ENCODE peak calls at places on chromosomes 1 and 21, in six cellular contexts. E is H1, Q is A549, M is tibial nerve, L is sigmoid colon, C is stomach. A is an unnamed sample.

GRCh38 chr1:3905266-3905952 is 5.3 kb upstream of the C1orf174 start:
- DNase-seq in C (no peak), Q (no peak), L (peak), M (no peak), E (no peak), A (no peak)

GRCh38 chr1:168734271-168734670 is 5.3 kb upstream of the DPT start:
- DNase-seq in L (peak), Q (no peak), E (no peak), M (no peak), C (no peak), A (no peak)

GRCh38 chr1:32470991-32471694 is 6.3 kb downstream of the ZBTB8B start:
- DNase-seq in E (peak), L (no peak), M (no peak), Q (no peak), C (no peak), A (no peak)

GRCh38 chr1:15323351-15323988 is 76.4 kb downstream of the FHAD1 start:
- DNase-seq in L (peak), C (peak), E (peak), Q (peak), M (peak), A (no peak)

GRCh38 chr21:42609806-42610205 is 43.6 kb upstream of the PDE9A start:
- DNase-seq in E (no peak), L (no peak), Q (no peak), C (no peak), M (no peak), A (no peak)

GRCh38 chr1:42734201-42735035 is 5.6 kb downstream of the CLDN19 start:
- DNase-seq in C (no peak), E (no peak), L (no peak), M (no peak), Q (no peak), A (no peak)

GRCh38 chr1:45721207-45721606 is 29.2 kb downstream of the IPP start:
- DNase-seq in M (no peak), C (no peak), Q (no peak), L (no peak), E (no peak), A (no peak)

GRCh38 chr1:44637590-44638411 is 36.5 kb downstream of the TMEM53 start:
- DNase-seq in Q (no peak), M (no peak), E (no peak), C (no peak), L (no peak), A (no peak)

GRCh38 chr21:21268885-21269284 is 270.7 kb downstream of the NCAM2 start:
- DNase-seq in Q (no peak), C (no peak), M (no peak), L (no peak), E (no peak), A (no peak)

GRCh38 chr1:1921901-1922753 is 3.0 kb upstream of the TMEM52 start:
- DNase-seq in L (peak), Q (no peak), C (no peak), E (no peak), M (no peak), A (no peak)

GRCh38 chr1:162040657-162041056 is 17.0 kb upstream of the OLFML2B start:
- DNase-seq in M (no peak), Q (peak), C (no peak), E (no peak), L (no peak), A (no peak)

GRCh38 chr21:45264146-45264918 is 23.4 kb downstream of the POFUT2 start:
- DNase-seq in L (peak), C (peak), E (no peak), Q (no peak), M (no peak), A (no peak)

GRCh38 chr1:234579967-234580366 is 30.0 kb downstream of the IRF2BP2 start:
- DNase-seq in L (no peak), E (no peak), Q (peak), M (no peak), C (no peak), A (no peak)
- TF ChIP-seq CTCF in L (peak), E (no peak), Q (peak), M (no peak), C (peak), A (peak)

DNA sequence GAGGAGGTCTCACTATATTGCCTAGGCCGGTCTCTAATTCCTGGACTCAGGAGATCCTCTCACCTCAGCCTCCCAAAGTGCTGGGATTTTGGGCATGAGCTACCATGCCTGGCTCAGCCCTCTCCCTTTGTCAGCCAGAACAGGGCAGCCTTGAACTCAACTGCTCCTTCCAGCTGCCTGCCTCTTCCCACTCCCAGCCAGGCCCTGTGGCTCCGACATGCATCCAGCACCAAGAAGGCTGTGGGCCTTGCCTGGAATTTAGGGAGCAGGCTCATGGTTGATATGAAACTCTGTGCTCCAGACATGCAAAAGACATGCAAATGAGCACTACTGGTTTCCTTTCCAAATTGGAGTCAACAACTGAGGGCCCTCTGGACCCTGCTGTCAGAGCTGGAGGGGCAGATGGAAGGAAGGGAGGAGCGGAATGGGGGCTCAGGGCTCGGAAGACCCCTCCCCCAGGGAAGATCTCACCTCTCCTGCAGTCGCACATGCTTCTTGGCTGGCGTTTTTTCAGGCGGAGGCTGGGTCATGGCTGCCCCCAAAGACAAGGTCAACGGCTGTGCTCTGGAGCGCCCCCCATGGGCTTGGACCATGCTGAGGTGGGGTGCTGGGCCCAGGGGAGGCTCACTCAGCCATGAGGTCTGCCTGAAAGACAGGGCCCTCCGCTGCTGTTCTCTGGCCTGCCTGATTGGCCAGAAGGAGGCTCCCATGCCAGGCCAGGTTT is 1.4 kb downstream of the PTPN7 start:
- DNase-seq in Q (no peak), M (no peak), L (no peak), C (no peak), E (no peak), A (no peak)
- H3K4me3 ChIP-seq in Q (no peak), M (peak), L (no peak), C (peak), E (no peak), A (peak)

DNA sequence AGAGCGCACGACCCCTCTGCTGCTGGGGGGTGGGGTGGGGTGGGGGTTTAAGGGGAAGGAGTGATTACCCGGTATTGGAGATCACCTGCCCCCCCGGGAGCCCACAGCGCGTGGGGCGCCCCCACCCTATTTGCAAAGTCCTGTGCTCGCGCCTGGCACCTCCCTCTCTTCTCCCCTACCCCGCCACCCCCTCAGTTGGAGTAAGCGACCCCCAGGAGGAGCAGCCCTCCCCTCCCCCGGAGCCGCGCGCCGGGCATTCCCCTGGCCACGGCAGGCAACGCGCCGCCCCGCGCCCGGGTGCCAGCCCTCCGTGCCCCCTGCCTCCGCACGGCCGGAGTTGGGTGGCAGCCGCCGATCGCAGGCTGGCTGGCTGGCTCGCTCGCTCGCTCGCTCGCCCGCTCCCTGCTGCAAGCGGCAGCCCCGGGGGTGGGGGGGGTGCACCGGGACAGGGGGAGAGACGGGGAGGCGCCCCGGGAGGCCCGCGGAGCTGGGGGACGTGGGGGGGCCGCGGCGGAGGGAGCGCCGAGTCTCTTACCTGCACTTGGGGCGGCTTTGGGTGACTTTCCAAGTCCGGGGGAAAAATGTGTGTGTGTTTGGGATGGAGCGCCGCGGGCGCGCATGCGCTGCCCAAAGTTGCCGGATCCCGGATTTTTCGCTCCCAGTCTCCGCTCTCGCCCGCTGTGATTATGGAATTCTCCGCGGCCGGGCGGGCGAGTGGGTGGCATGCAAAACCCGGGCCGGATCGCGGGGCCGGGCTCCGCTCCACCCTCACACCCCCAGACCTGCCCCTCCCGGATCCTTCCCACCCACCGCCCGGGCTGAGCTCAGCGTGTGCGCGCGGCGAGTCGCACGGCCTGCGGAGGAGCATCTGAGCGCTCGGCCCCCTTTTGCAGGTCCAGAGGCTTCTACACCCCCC is at the start of gene CASZ1:
- DNase-seq in Q (peak), L (peak), C (peak), M (peak), E (peak), A (no peak)
- TF ChIP-seq POLR2A in Q (no peak), L (peak), C (no peak), M (peak), E (no peak), A (no peak)

GRCh38 chr1:38154089-38154470 is 107.5 kb upstream of the POU3F1 start:
- DNase-seq in C (no peak), E (no peak), M (no peak), L (no peak), Q (no peak), A (no peak)

GRCh38 chr1:38153426-38154088 is 107.0 kb upstream of the POU3F1 start:
- DNase-seq in M (no peak), L (no peak), E (no peak), C (no peak), Q (no peak), A (no peak)

GRCh38 chr1:38151399-38151798 is 104.8 kb upstream of the POU3F1 start:
- DNase-seq in C (no peak), E (no peak), Q (no peak), L (no peak), M (no peak), A (no peak)

DNA sequence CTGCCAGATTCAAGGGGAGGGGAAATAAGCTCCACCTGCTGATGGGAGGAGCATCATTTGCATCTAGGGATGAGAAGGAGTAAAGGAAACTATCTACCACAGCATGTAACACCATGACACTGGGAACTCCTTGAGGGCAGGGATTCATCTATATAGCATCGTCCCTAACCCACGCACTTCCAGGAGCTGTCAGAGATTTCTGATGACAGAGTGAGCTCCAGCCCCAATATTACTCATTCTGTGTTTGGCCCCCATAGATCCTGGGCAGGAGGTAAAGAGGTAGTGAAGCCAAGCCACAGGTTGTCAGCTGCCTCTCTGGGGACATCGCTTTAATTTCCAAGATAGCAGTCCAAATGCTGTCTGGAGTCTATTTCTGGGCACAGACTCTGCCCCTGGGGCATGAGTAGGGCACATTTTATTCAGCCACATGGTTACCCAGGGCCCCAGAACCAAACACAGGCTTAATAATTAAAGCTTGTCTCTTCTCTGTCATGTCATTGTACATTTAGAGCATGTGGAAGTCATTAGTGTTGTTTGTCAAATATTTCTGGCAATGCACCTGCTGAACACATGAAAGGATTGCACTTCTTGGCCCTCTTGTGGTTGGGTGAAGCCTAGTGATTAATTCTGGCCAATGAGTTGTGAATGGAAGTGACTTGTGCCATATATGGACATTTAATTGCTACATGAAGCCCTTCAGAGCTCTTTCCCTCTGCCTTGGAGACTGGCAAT is 105.9 kb upstream of the POU3F1 start:
- DNase-seq in M (no peak), L (no peak), Q (peak), E (no peak), C (no peak), A (no peak)
- TF ChIP-seq CTCF in M (peak), L (no peak), Q (no peak), E (no peak), C (no peak), A (peak)

GRCh38 chr1:192739476-192740184 is 69.2 kb upstream of the RGS2 start:
- DNase-seq in C (no peak), E (no peak), M (no peak), L (no peak), Q (no peak), A (no peak)
- H3K4me3 ChIP-seq in C (no peak), E (no peak), M (no peak), L (no peak), Q (no peak), A (no peak)

GRCh38 chr1:201912832-201913231 is 24.1 kb downstream of the SHISA4 start:
- DNase-seq in E (no peak), L (peak), M (no peak), C (no peak), Q (no peak), A (no peak)
- TF ChIP-seq POLR2A in E (no peak), L (no peak), M (no peak), C (no peak), Q (no peak), A (no peak)

A was measured in esophagus squamous epithelium.